ENCODE peak calls at places on chromosome 13, in four cellular contexts. One of them, this sample, is unnamed.

GRCh38 chr13:84358601-84359000 is 476.3 kb upstream of the SLITRK1 start:
- DNase-seq in GM12878: no peak
- DNase-seq in IMR-90: no peak
- DNase-seq in K562: no peak
- DNase-seq in this sample: no peak

GRCh38 chr13:24865158-24865557 is 101.2 kb downstream of the RNF17 start:
- DNase-seq in GM12878: no peak
- DNase-seq in IMR-90: peak; percentile 4
- DNase-seq in K562: no peak
- DNase-seq in this sample: no peak

GRCh38 chr13:51524312-51524711 is 60.0 kb upstream of the WDFY2 start:
- DNase-seq in GM12878: no peak
- DNase-seq in IMR-90: peak; percentile 44
- DNase-seq in K562: no peak
- DNase-seq in this sample: no peak

GRCh38 chr13:93814658-93815057 is 588.1 kb downstream of the GPC6 start:
- DNase-seq in IMR-90: no peak
- DNase-seq in K562: no peak
- DNase-seq in GM12878: no peak
- DNase-seq in this sample: no peak

GRCh38 chr13:31427151-31427867 is 227.5 kb downstream of the B3GLCT start:
- DNase-seq in IMR-90: no peak
- DNase-seq in GM12878: no peak
- DNase-seq in K562: no peak
- DNase-seq in this sample: peak; percentile 80

GRCh38 chr13:95075506-95075905 is 225.7 kb downstream of the ABCC4 start:
- DNase-seq in GM12878: no peak
- DNase-seq in K562: no peak
- DNase-seq in IMR-90: no peak
- DNase-seq in this sample: no peak

GRCh38 chr13:98664047-98664446 is 87.1 kb upstream of the STK24 start:
- DNase-seq in IMR-90: peak; percentile 85
- DNase-seq in GM12878: no peak
- DNase-seq in K562: no peak
- DNase-seq in this sample: no peak

GRCh38 chr13:50187352-50188029 is 172.2 kb downstream of the KCNRG start:
- DNase-seq in GM12878: no peak
- DNase-seq in IMR-90: no peak
- DNase-seq in K562: no peak
- DNase-seq in this sample: no peak

GRCh38 chr13:22316494-22317025 is 645.7 kb downstream of the FGF9 start:
- DNase-seq in K562: no peak
- DNase-seq in IMR-90: no peak
- DNase-seq in GM12878: no peak
- DNase-seq in this sample: no peak

GRCh38 chr13:49840266-49840665 is 47.8 kb upstream of the KPNA3 start:
- DNase-seq in GM12878: no peak
- DNase-seq in K562: no peak
- DNase-seq in IMR-90: peak; percentile 14
- DNase-seq in this sample: no peak

GRCh38 chr13:95783747-95784146 is 106.8 kb downstream of the DNAJC3 start:
- DNase-seq in IMR-90: no peak
- DNase-seq in K562: no peak
- DNase-seq in GM12878: no peak
- DNase-seq in this sample: no peak

GRCh38 chr13:80338781-80339577 is 1.9 kb downstream of the SPRY2 start:
- DNase-seq in GM12878: no peak
- DNase-seq in IMR-90: peak; percentile 88
- DNase-seq in K562: peak; percentile 39
- DNase-seq in this sample: peak; percentile 84

GRCh38 chr13:78593652-78594494 is 9.5 kb downstream of the POU4F1 start:
- DNase-seq in IMR-90: no peak
- DNase-seq in K562: no peak
- DNase-seq in GM12878: no peak
- DNase-seq in this sample: no peak

GRCh38 chr13:30884543-30884942 is 21.5 kb upstream of the MEDAG start:
- DNase-seq in IMR-90: no peak
- DNase-seq in K562: no peak
- DNase-seq in GM12878: no peak
- DNase-seq in this sample: no peak

GRCh38 chr13:34847751-34848150 is 94.3 kb upstream of the NBEA start:
- DNase-seq in K562: no peak
- DNase-seq in IMR-90: no peak
- DNase-seq in GM12878: no peak
- DNase-seq in this sample: no peak

GRCh38 chr13:45678282-45678681 is 23.8 kb upstream of the CBY2 start:
- DNase-seq in IMR-90: no peak
- DNase-seq in GM12878: no peak
- DNase-seq in K562: no peak
- DNase-seq in this sample: no peak

GRCh38 chr13:26614721-26615120 is 57.2 kb downstream of the WASF3 start:
- DNase-seq in GM12878: no peak
- DNase-seq in K562: no peak
- DNase-seq in IMR-90: no peak
- DNase-seq in this sample: no peak

GRCh38 chr13:73997964-73998363 is 136.2 kb downstream of the KLF12 start:
- DNase-seq in IMR-90: no peak
- DNase-seq in K562: no peak
- DNase-seq in GM12878: no peak
- DNase-seq in this sample: no peak

GRCh38 chr13:98203641-98204326 is 26.7 kb upstream of the RNF113B start:
- DNase-seq in IMR-90: no peak
- DNase-seq in GM12878: no peak
- DNase-seq in K562: no peak
- DNase-seq in this sample: no peak

GRCh38 chr13:36297600-36298338 is at the start of gene CCDC169:
- DNase-seq in IMR-90: peak; percentile 51
- DNase-seq in GM12878: no peak
- DNase-seq in K562: peak; percentile 82
- DNase-seq in this sample: peak; percentile 85

GRCh38 chr13:108895220-108895704 is 265.9 kb downstream of the MYO16 start:
- DNase-seq in IMR-90: peak; percentile 69
- DNase-seq in K562: no peak
- DNase-seq in GM12878: no peak
- DNase-seq in this sample: peak; percentile 47

GRCh38 chr13:38697628-38698333 is 10.9 kb downstream of the FREM2 start:
- DNase-seq in GM12878: no peak
- DNase-seq in IMR-90: no peak
- DNase-seq in K562: no peak
- DNase-seq in this sample: no peak

GRCh38 chr13:23960566-23961156 is 63.4 kb upstream of the C1QTNF9B start:
- DNase-seq in GM12878: no peak
- DNase-seq in IMR-90: peak; percentile 60
- DNase-seq in K562: no peak
- DNase-seq in this sample: peak; percentile 52

GRCh38 chr13:111159362-111160320 is 44.5 kb downstream of the ARHGEF7 start:
- DNase-seq in K562: no peak
- DNase-seq in IMR-90: no peak
- DNase-seq in GM12878: no peak
- DNase-seq in this sample: no peak

GRCh38 chr13:111156421-111156820 is 41.3 kb downstream of the ARHGEF7 start:
- DNase-seq in IMR-90: no peak
- DNase-seq in GM12878: no peak
- DNase-seq in K562: no peak
- DNase-seq in this sample: no peak

GRCh38 chr13:111158136-111158805 is 43.2 kb downstream of the ARHGEF7 start:
- DNase-seq in IMR-90: no peak
- DNase-seq in K562: no peak
- DNase-seq in GM12878: no peak
- DNase-seq in this sample: no peak

GRCh38 chr13:111161601-111162600 is 46.8 kb downstream of the ARHGEF7 start:
- DNase-seq in K562: no peak
- DNase-seq in GM12878: no peak
- DNase-seq in IMR-90: no peak
- DNase-seq in this sample: no peak

DNA sequence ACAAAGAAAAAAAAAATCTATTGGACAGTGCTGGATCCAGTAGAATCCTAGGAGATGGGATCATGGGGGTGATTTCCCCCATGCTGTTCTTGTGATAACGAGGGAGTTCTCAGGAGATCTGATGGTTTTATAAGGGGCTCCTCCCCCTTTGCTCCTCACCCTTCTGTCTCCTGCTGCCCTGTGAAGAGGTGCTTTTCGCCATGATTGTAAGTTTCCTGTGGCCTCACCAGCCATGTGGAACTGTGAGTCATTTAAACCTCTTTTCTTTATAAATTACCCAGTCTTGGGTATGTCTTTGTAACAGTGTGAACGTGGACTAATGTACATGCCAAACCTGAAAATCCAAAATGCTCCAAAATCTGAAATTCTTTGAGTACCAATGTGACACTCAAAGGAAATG is 45.5 kb downstream of the ARHGEF7 start:
- DNase-seq in K562: no peak
- DNase-seq in IMR-90: no peak
- DNase-seq in GM12878: no peak
- DNase-seq in this sample: no peak
- H3K36me3 ChIP-seq in K562: peaks cover 31% of the 10 kb centered on the region
- H3K36me3 ChIP-seq in IMR-90: peaks cover 10% of the 10 kb centered on the region
- H3K36me3 ChIP-seq in GM12878: no peaks in the 10 kb centered on the region
- H3K36me3 ChIP-seq in this sample: peaks cover 2% of the 10 kb centered on the region

GRCh38 chr13:71320452-71320851 is 546.6 kb downstream of the DACH1 start:
- DNase-seq in K562: peak; percentile 1
- DNase-seq in IMR-90: peak; percentile 41
- DNase-seq in GM12878: no peak
- DNase-seq in this sample: peak; percentile 31
- TF ChIP-seq FOS in K562: no peak
- TF ChIP-seq FOS in IMR-90: no peak
- TF ChIP-seq FOS in GM12878: no peak
- TF ChIP-seq FOS in this sample: no peak

DNA sequence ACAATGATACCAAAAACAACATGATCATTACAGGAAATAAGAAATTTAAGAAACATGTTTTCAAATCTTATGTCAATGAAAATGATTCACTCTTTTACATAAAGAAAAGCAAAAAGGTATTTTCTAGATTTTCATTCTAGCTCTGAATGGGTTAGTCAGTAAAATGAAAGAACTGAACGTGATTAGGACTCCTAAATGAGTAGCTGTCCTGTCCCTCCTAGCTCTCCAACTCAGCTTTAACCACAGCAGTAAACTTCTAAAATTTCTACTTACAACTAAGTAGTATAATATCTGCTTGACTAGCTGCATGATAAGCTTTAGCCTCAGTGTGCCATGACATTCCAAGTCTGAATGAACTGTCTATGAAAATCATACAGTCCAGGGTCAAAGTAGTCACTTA is 136.5 kb downstream of the MYCBP2 start:
- DNase-seq in K562: no peak
- DNase-seq in GM12878: no peak
- DNase-seq in IMR-90: no peak
- DNase-seq in this sample: no peak
- H3K36me3 ChIP-seq in K562: peaks cover 29% of the 10 kb centered on the region
- H3K36me3 ChIP-seq in GM12878: no peaks in the 10 kb centered on the region
- H3K36me3 ChIP-seq in IMR-90: peaks cover 7% of the 10 kb centered on the region
- H3K36me3 ChIP-seq in this sample: no peaks in the 10 kb centered on the region

GRCh38 chr13:113943821-113944565 is 29.9 kb downstream of the C13orf46 start:
- DNase-seq in IMR-90: no peak
- DNase-seq in GM12878: no peak
- DNase-seq in K562: no peak
- DNase-seq in this sample: no peak

GRCh38 chr13:113939129-113939904 is 34.6 kb downstream of the C13orf46 start:
- DNase-seq in IMR-90: no peak
- DNase-seq in GM12878: no peak
- DNase-seq in K562: no peak
- DNase-seq in this sample: no peak

GRCh38 chr13:113939905-113940339 is 34.0 kb downstream of the C13orf46 start:
- DNase-seq in IMR-90: no peak
- DNase-seq in GM12878: no peak
- DNase-seq in K562: no peak
- DNase-seq in this sample: no peak

GRCh38 chr13:113942591-113943103 is 31.2 kb downstream of the C13orf46 start:
- DNase-seq in K562: no peak
- DNase-seq in GM12878: no peak
- DNase-seq in IMR-90: no peak
- DNase-seq in this sample: no peak

DNA sequence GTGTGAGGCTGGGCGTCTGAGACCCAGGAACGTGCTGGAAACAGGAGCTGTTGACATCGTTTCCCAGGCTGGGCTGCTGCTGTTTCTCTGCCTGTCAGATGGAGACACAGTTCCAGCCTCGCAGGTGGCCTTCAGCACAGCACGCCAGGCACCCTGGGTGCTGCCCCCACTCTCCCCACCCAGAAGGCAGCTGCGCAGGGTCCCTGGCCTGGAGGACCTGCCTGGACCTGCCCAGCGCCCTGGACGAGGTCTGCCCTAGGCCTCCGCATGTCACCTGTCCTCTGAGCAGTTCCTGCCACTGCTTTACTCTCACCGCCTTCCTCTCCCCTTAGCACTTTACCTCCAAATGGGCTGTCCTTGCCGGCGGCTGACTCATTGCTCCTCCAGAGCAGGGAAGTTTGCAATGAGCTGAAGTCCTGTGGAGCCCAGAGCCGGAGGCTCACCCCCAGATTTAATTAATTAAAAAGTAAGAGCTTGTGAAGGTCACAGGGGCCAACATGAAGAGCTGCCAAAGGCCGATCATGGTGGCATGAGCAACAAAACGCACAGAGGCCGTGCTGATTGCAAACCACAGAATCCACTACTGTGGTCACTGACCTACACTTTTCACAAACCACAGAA is 32.2 kb downstream of the C13orf46 start:
- DNase-seq in IMR-90: no peak
- DNase-seq in GM12878: no peak
- DNase-seq in K562: no peak
- DNase-seq in this sample: no peak
- TF ChIP-seq FOS in IMR-90: no peak
- TF ChIP-seq FOS in GM12878: no peak
- TF ChIP-seq FOS in K562: no peak
- TF ChIP-seq FOS in this sample: no peak

DNA sequence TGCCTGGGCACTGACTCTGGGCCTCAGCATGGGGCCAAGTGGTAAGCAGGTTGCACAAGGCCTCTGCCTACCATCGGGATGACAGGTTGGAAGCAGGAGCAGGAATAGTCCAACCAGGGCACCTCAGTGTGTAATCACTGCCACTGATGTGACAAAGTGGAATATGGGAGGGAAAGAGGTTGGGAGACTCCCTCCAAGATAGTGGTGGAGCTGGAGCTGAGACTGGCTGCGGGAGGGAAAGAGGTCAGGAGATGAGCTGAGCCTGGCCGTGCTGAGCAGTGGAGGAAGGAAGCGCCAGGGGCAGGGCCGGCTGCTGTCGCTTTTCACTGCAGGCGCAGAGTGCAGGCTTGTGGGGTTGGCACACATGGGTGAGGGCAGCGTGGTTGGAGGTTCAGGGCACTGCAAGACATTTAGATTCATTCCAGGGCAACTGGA is 6.8 kb downstream of the UPF3A start:
- DNase-seq in K562: no peak
- DNase-seq in IMR-90: no peak
- DNase-seq in GM12878: no peak
- DNase-seq in this sample: no peak
- H3K36me3 ChIP-seq in K562: peaks cover 93% of the 10 kb centered on the region
- H3K36me3 ChIP-seq in IMR-90: peaks cover 41% of the 10 kb centered on the region
- H3K36me3 ChIP-seq in GM12878: peaks cover 5% of the 10 kb centered on the region
- H3K36me3 ChIP-seq in this sample: peaks cover 11% of the 10 kb centered on the region